ENCODE peak calls at places on chromosomes 1 and 21, in seven cellular contexts. One of them, this sample, is unnamed.

GRCh38 chr1:54506594-54506993 is 41.4 kb upstream of the ACOT11 start:
- DNase-seq in spleen: no peak
- DNase-seq in prostate gland: no peak
- DNase-seq in bronchial epithelial cell: no peak
- DNase-seq in hepatocyte: no peak
- DNase-seq in uterus: no peak
- DNase-seq in Panc1: no peak
- DNase-seq in this sample: no peak

GRCh38 chr1:7553042-7553690 is 217.9 kb upstream of the VAMP3 start:
- DNase-seq in spleen: peak
- DNase-seq in prostate gland: no peak
- DNase-seq in bronchial epithelial cell: no peak
- DNase-seq in hepatocyte: no peak
- DNase-seq in uterus: no peak
- DNase-seq in Panc1: no peak
- DNase-seq in this sample: no peak

GRCh38 chr1:208027861-208028260 is 116.9 kb upstream of the CD34 start:
- DNase-seq in spleen: no peak
- DNase-seq in prostate gland: no peak
- DNase-seq in bronchial epithelial cell: no peak
- DNase-seq in hepatocyte: no peak
- DNase-seq in uterus: no peak
- DNase-seq in Panc1: no peak
- DNase-seq in this sample: no peak

GRCh38 chr1:188089461-188089860 is 1260.7 kb downstream of the PLA2G4A start:
- DNase-seq in spleen: no peak
- DNase-seq in prostate gland: no peak
- DNase-seq in bronchial epithelial cell: no peak
- DNase-seq in hepatocyte: no peak
- DNase-seq in uterus: no peak
- DNase-seq in Panc1: no peak
- DNase-seq in this sample: no peak

GRCh38 chr1:48082271-48082925 is 85.2 kb upstream of the TRABD2B start:
- DNase-seq in spleen: no peak
- DNase-seq in prostate gland: no peak
- DNase-seq in bronchial epithelial cell: no peak
- DNase-seq in hepatocyte: no peak
- DNase-seq in uterus: peak
- DNase-seq in Panc1: no peak
- DNase-seq in this sample: no peak

GRCh38 chr1:3673381-3674099 is 21.2 kb downstream of the TP73 start:
- DNase-seq in spleen: peak
- DNase-seq in prostate gland: no peak
- DNase-seq in bronchial epithelial cell: no peak
- DNase-seq in hepatocyte: no peak
- DNase-seq in uterus: no peak
- DNase-seq in Panc1: no peak
- DNase-seq in this sample: no peak

GRCh38 chr1:200699871-200700270 is 30.2 kb upstream of the DDX59 start:
- DNase-seq in spleen: no peak
- DNase-seq in prostate gland: no peak
- DNase-seq in bronchial epithelial cell: peak
- DNase-seq in hepatocyte: peak
- DNase-seq in uterus: no peak
- DNase-seq in Panc1: no peak
- DNase-seq in this sample: no peak

GRCh38 chr21:42533306-42533962 is 19.8 kb downstream of the SLC37A1 start:
- DNase-seq in spleen: no peak
- DNase-seq in prostate gland: no peak
- DNase-seq in bronchial epithelial cell: no peak
- DNase-seq in hepatocyte: no peak
- DNase-seq in uterus: no peak
- DNase-seq in Panc1: no peak
- DNase-seq in this sample: no peak

GRCh38 chr1:14567903-14568302 is 30.6 kb upstream of the KAZN start:
- DNase-seq in spleen: no peak
- DNase-seq in prostate gland: no peak
- DNase-seq in bronchial epithelial cell: no peak
- DNase-seq in hepatocyte: no peak
- DNase-seq in uterus: no peak
- DNase-seq in Panc1: no peak
- DNase-seq in this sample: no peak

GRCh38 chr1:10694633-10695627 is 101.5 kb downstream of the CASZ1 start:
- DNase-seq in spleen: peak
- DNase-seq in prostate gland: peak
- DNase-seq in bronchial epithelial cell: peak
- DNase-seq in hepatocyte: peak
- DNase-seq in uterus: peak
- DNase-seq in Panc1: peak
- DNase-seq in this sample: peak

GRCh38 chr1:245091818-245092637 is 62.8 kb upstream of the KIF26B start:
- DNase-seq in spleen: peak
- DNase-seq in prostate gland: no peak
- DNase-seq in bronchial epithelial cell: peak
- DNase-seq in hepatocyte: peak
- DNase-seq in uterus: peak
- DNase-seq in Panc1: peak
- DNase-seq in this sample: no peak

GRCh38 chr1:184030433-184031126 is 6.9 kb downstream of the COLGALT2 start:
- DNase-seq in spleen: no peak
- DNase-seq in prostate gland: no peak
- DNase-seq in bronchial epithelial cell: peak
- DNase-seq in hepatocyte: no peak
- DNase-seq in uterus: no peak
- DNase-seq in Panc1: no peak
- DNase-seq in this sample: no peak

GRCh38 chr1:248757784-248758195 is 2.2 kb upstream of the LYPD8 start:
- DNase-seq in spleen: no peak
- DNase-seq in prostate gland: no peak
- DNase-seq in bronchial epithelial cell: no peak
- DNase-seq in hepatocyte: no peak
- DNase-seq in uterus: no peak
- DNase-seq in Panc1: no peak
- DNase-seq in this sample: no peak

GRCh38 chr1:163528710-163529348 is 207.1 kb downstream of the NUF2 start:
- DNase-seq in spleen: no peak
- DNase-seq in prostate gland: no peak
- DNase-seq in bronchial epithelial cell: peak
- DNase-seq in hepatocyte: peak
- DNase-seq in uterus: peak
- DNase-seq in Panc1: peak
- DNase-seq in this sample: no peak

GRCh38 chr1:55696181-55696580 is 481.0 kb upstream of the USP24 start:
- DNase-seq in spleen: no peak
- DNase-seq in prostate gland: no peak
- DNase-seq in bronchial epithelial cell: peak
- DNase-seq in hepatocyte: no peak
- DNase-seq in uterus: peak
- DNase-seq in Panc1: no peak
- DNase-seq in this sample: no peak

GRCh38 chr1:15406911-15407559 is 2.7 kb upstream of the EFHD2 start:
- DNase-seq in spleen: no peak
- DNase-seq in prostate gland: no peak
- DNase-seq in bronchial epithelial cell: peak
- DNase-seq in hepatocyte: no peak
- DNase-seq in uterus: peak
- DNase-seq in Panc1: no peak
- DNase-seq in this sample: no peak

GRCh38 chr1:66526991-66527390 is 7.0 kb upstream of the SGIP1 start:
- DNase-seq in spleen: no peak
- DNase-seq in prostate gland: no peak
- DNase-seq in bronchial epithelial cell: no peak
- DNase-seq in hepatocyte: no peak
- DNase-seq in uterus: no peak
- DNase-seq in Panc1: no peak
- DNase-seq in this sample: no peak
- TF ChIP-seq CTCF in spleen: no peak
- TF ChIP-seq CTCF in prostate gland: no peak
- TF ChIP-seq CTCF in bronchial epithelial cell: no peak
- TF ChIP-seq CTCF in hepatocyte: no peak
- TF ChIP-seq CTCF in uterus: no peak
- TF ChIP-seq CTCF in Panc1: no peak
- TF ChIP-seq CTCF in this sample: no peak

GRCh38 chr1:195763146-195763906 is 844.9 kb downstream of the KCNT2 start:
- DNase-seq in spleen: no peak
- DNase-seq in prostate gland: no peak
- DNase-seq in bronchial epithelial cell: no peak
- DNase-seq in hepatocyte: no peak
- DNase-seq in uterus: no peak
- DNase-seq in Panc1: no peak
- DNase-seq in this sample: no peak
- TF ChIP-seq CTCF in spleen: no peak
- TF ChIP-seq CTCF in prostate gland: no peak
- TF ChIP-seq CTCF in bronchial epithelial cell: no peak
- TF ChIP-seq CTCF in hepatocyte: no peak
- TF ChIP-seq CTCF in uterus: no peak
- TF ChIP-seq CTCF in Panc1: no peak
- TF ChIP-seq CTCF in this sample: no peak

GRCh38 chr1:42860339-42861013 is 14.1 kb downstream of the ZNF691 start:
- DNase-seq in spleen: no peak
- DNase-seq in prostate gland: no peak
- DNase-seq in bronchial epithelial cell: peak
- DNase-seq in hepatocyte: no peak
- DNase-seq in uterus: no peak
- DNase-seq in Panc1: no peak
- DNase-seq in this sample: no peak
- TF ChIP-seq CTCF in spleen: no peak
- TF ChIP-seq CTCF in prostate gland: no peak
- TF ChIP-seq CTCF in bronchial epithelial cell: peak
- TF ChIP-seq CTCF in hepatocyte: no peak
- TF ChIP-seq CTCF in uterus: no peak
- TF ChIP-seq CTCF in Panc1: no peak
- TF ChIP-seq CTCF in this sample: no peak

DNA sequence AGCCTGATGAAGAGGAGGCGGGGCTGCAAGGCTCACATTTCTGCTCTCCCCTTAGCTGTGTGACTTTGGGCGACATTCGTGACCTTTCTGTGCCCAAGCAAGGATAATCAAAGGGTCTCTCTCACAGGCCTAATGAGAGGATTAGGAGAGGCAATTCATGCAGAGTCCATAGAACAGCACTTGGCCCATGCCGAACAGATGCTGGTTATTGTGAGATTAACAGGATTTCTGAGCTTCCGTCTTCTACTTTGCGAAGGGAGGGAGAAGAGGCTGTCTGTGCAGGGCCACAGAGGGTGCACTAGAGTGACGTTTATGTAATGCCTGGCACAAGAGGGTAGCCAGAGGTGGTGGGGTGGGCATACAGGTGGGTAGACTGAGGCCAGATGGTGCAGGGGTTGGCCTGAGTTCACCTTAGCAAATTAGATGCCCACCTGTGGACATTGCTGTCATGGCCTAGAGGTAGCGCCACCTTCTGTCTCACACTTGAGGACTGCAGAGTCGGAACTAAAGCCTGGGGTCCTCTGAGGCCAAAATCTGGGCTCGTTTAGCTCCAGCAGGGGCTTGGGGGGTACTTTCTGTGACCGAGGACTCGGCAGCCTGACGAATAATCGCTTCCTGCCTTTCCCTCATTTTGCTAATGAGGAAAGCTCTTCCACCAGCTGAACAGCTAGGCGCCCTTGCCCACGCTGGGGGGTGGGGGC is 18.6 kb downstream of the ACTL8 start:
- DNase-seq in spleen: peak
- DNase-seq in prostate gland: no peak
- DNase-seq in bronchial epithelial cell: no peak
- DNase-seq in hepatocyte: no peak
- DNase-seq in uterus: no peak
- DNase-seq in Panc1: no peak
- DNase-seq in this sample: no peak
- TF ChIP-seq CTCF in spleen: no peak
- TF ChIP-seq CTCF in prostate gland: no peak
- TF ChIP-seq CTCF in bronchial epithelial cell: no peak
- TF ChIP-seq CTCF in hepatocyte: no peak
- TF ChIP-seq CTCF in uterus: no peak
- TF ChIP-seq CTCF in Panc1: no peak
- TF ChIP-seq CTCF in this sample: no peak

GRCh38 chr1:87787551-87787950 is 458.9 kb downstream of the LMO4 start:
- DNase-seq in spleen: no peak
- DNase-seq in prostate gland: no peak
- DNase-seq in bronchial epithelial cell: peak
- DNase-seq in hepatocyte: peak
- DNase-seq in uterus: no peak
- DNase-seq in Panc1: no peak
- DNase-seq in this sample: no peak

GRCh38 chr1:87786218-87786617 is 457.5 kb downstream of the LMO4 start:
- DNase-seq in spleen: no peak
- DNase-seq in prostate gland: no peak
- DNase-seq in bronchial epithelial cell: no peak
- DNase-seq in hepatocyte: no peak
- DNase-seq in uterus: no peak
- DNase-seq in Panc1: no peak
- DNase-seq in this sample: no peak

GRCh38 chr1:87790756-87791155 is 462.1 kb downstream of the LMO4 start:
- DNase-seq in spleen: no peak
- DNase-seq in prostate gland: no peak
- DNase-seq in bronchial epithelial cell: no peak
- DNase-seq in hepatocyte: no peak
- DNase-seq in uterus: no peak
- DNase-seq in Panc1: no peak
- DNase-seq in this sample: no peak

GRCh38 chr1:87783315-87783714 is 454.6 kb downstream of the LMO4 start:
- DNase-seq in spleen: no peak
- DNase-seq in prostate gland: no peak
- DNase-seq in bronchial epithelial cell: no peak
- DNase-seq in hepatocyte: no peak
- DNase-seq in uterus: no peak
- DNase-seq in Panc1: no peak
- DNase-seq in this sample: no peak

GRCh38 chr1:87786861-87787548 is 458.3 kb downstream of the LMO4 start:
- DNase-seq in spleen: no peak
- DNase-seq in prostate gland: no peak
- DNase-seq in bronchial epithelial cell: no peak
- DNase-seq in hepatocyte: peak
- DNase-seq in uterus: no peak
- DNase-seq in Panc1: no peak
- DNase-seq in this sample: no peak
- TF ChIP-seq CTCF in spleen: no peak
- TF ChIP-seq CTCF in prostate gland: no peak
- TF ChIP-seq CTCF in bronchial epithelial cell: no peak
- TF ChIP-seq CTCF in hepatocyte: no peak
- TF ChIP-seq CTCF in uterus: no peak
- TF ChIP-seq CTCF in Panc1: no peak
- TF ChIP-seq CTCF in this sample: no peak

GRCh38 chr1:78080767-78081166 is 35.0 kb downstream of the GIPC2 start:
- DNase-seq in spleen: no peak
- DNase-seq in prostate gland: no peak
- DNase-seq in bronchial epithelial cell: no peak
- DNase-seq in hepatocyte: no peak
- DNase-seq in uterus: no peak
- DNase-seq in Panc1: no peak
- DNase-seq in this sample: no peak
- TF ChIP-seq CTCF in spleen: no peak
- TF ChIP-seq CTCF in prostate gland: no peak
- TF ChIP-seq CTCF in bronchial epithelial cell: no peak
- TF ChIP-seq CTCF in hepatocyte: no peak
- TF ChIP-seq CTCF in uterus: no peak
- TF ChIP-seq CTCF in Panc1: no peak
- TF ChIP-seq CTCF in this sample: no peak

GRCh38 chr21:39456665-39457064 is 4.9 kb downstream of the SH3BGR start:
- DNase-seq in spleen: no peak
- DNase-seq in prostate gland: no peak
- DNase-seq in bronchial epithelial cell: peak
- DNase-seq in hepatocyte: no peak
- DNase-seq in uterus: no peak
- DNase-seq in Panc1: no peak
- DNase-seq in this sample: no peak
- TF ChIP-seq CTCF in spleen: no peak
- TF ChIP-seq CTCF in prostate gland: peak
- TF ChIP-seq CTCF in bronchial epithelial cell: peak
- TF ChIP-seq CTCF in hepatocyte: peak
- TF ChIP-seq CTCF in uterus: no peak
- TF ChIP-seq CTCF in Panc1: no peak
- TF ChIP-seq CTCF in this sample: no peak

This sample was measured in omental fat pad.